ENCODE peak calls at places on chromosomes 6 and 20, in four cellular contexts. M is IMR-90, Q is ovary, G is prostate gland. U is an unnamed sample.

GRCh38 chr6:42963855-42964605 is 3.5 kb downstream of the GNMT start:
- DNase-seq in M (peak), Q (no peak), G (no peak), U (peak)

GRCh38 chr6:925656-926213 is 232.8 kb upstream of the EXOC2 start:
- DNase-seq in M (no peak), Q (no peak), G (no peak), U (no peak)

GRCh38 chr20:10228330-10228729 is 9.7 kb downstream of the SNAP25 start:
- DNase-seq in M (no peak), Q (no peak), G (no peak), U (no peak)

GRCh38 chr20:60589624-60590023 is 631.4 kb downstream of the CDH26 start:
- DNase-seq in M (peak), Q (no peak), G (no peak), U (no peak)

GRCh38 chr6:45595010-45595851 is 217.5 kb upstream of the SUPT3H start:
- DNase-seq in M (no peak), Q (no peak), G (no peak), U (no peak)

GRCh38 chr6:167275001-167275400 is 16.1 kb upstream of the UNC93A start:
- DNase-seq in M (no peak), Q (no peak), G (peak), U (no peak)

GRCh38 chr6:67467341-67467740 is 1167.7 kb upstream of the ADGRB3 start:
- DNase-seq in M (no peak), Q (no peak), G (no peak), U (no peak)

GRCh38 chr6:70119218-70119835 is 183.6 kb downstream of the COL9A1 start:
- DNase-seq in M (no peak), Q (no peak), G (no peak), U (no peak)

GRCh38 chr6:47603995-47604394 is 94.4 kb upstream of the ADGRF4 start:
- DNase-seq in M (no peak), Q (no peak), G (peak), U (no peak)

GRCh38 chr6:25617997-25618396 is 34.0 kb upstream of the SCGN start:
- DNase-seq in M (no peak), Q (no peak), G (no peak), U (no peak)

GRCh38 chr20:25252686-25253421 is 5.0 kb downstream of the PYGB start:
- DNase-seq in M (no peak), Q (no peak), G (no peak), U (no peak)

GRCh38 chr6:25804804-25805203 is 27.0 kb downstream of the SLC17A1 start:
- DNase-seq in M (no peak), Q (no peak), G (no peak), U (no peak)

GRCh38 chr20:9831032-9831431 is 7.8 kb downstream of the PAK5 start:
- DNase-seq in M (no peak), Q (no peak), G (no peak), U (no peak)

GRCh38 chr20:19310541-19310940 is 98.1 kb downstream of the SLC24A3 start:
- DNase-seq in M (no peak), Q (no peak), G (no peak), U (no peak)

GRCh38 chr6:136607932-136608772 is 57.9 kb upstream of the MAP7 start:
- DNase-seq in M (peak), Q (peak), G (peak), U (peak)

GRCh38 chr6:42727084-42727601 is 4.7 kb upstream of the PRPH2 start:
- DNase-seq in M (peak), Q (peak), G (no peak), U (peak)

GRCh38 chr6:50708664-50709365 is 4.5 kb upstream of the TFAP2D start:
- DNase-seq in M (no peak), Q (no peak), G (no peak), U (no peak)

GRCh38 chr20:33125983-33126382 is 42.0 kb upstream of the BPIFA2 start:
- DNase-seq in M (no peak), Q (no peak), G (no peak), U (no peak)

GRCh38 chr6:165834613-165835259 is 171.7 kb upstream of the PDE10A start:
- DNase-seq in M (peak), Q (peak), G (peak), U (no peak)

GRCh38 chr6:170266061-170266825 is 24.6 kb downstream of the DLL1 start:
- DNase-seq in M (no peak), Q (no peak), G (no peak), U (peak)

GRCh38 chr6:170267688-170268087 is 23.2 kb downstream of the DLL1 start:
- DNase-seq in M (no peak), Q (no peak), G (no peak), U (no peak)

GRCh38 chr6:170263410-170263809 is 27.5 kb downstream of the DLL1 start:
- DNase-seq in M (no peak), Q (no peak), G (no peak), U (no peak)

GRCh38 chr6:170264086-170264485 is 26.8 kb downstream of the DLL1 start:
- DNase-seq in M (no peak), Q (no peak), G (no peak), U (no peak)

DNA sequence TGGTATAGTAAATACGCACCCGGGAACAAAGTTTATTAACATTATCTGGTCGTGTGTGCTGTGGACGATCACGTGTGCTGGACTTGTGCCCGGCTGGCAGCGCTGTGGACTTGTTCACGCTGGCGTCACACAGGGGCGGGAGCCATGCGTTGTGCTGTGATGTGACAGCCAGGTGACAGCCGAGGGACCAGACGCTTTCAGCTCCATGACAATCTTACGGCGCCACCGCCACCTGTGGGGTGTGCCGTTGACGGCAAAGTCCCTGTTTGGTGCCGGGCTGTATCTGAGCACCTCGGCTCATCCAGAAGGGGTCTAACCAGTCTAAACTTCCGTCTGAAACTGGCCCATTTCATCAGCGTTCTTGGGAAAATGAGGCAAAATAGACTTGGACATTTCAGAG is 25.2 kb downstream of the DLL1 start:
- DNase-seq in M (no peak), Q (no peak), G (peak), U (peak)
- TF ChIP-seq POLR2A in M (no peak), Q (no peak), G (no peak), U (no peak)

GRCh38 chr20:45902199-45902701 is 9.7 kb downstream of the PLTP start:
- DNase-seq in M (no peak), Q (no peak), G (no peak), U (no peak)
- TF ChIP-seq POLR2A in M (no peak), Q (no peak), G (no peak), U (no peak)

GRCh38 chr20:34215711-34216381 is 25.4 kb upstream of the ASIP start:
- DNase-seq in M (peak), Q (peak), G (peak), U (peak)
- TF ChIP-seq POLR2A in M (no peak), Q (no peak), G (peak), U (no peak)

DNA sequence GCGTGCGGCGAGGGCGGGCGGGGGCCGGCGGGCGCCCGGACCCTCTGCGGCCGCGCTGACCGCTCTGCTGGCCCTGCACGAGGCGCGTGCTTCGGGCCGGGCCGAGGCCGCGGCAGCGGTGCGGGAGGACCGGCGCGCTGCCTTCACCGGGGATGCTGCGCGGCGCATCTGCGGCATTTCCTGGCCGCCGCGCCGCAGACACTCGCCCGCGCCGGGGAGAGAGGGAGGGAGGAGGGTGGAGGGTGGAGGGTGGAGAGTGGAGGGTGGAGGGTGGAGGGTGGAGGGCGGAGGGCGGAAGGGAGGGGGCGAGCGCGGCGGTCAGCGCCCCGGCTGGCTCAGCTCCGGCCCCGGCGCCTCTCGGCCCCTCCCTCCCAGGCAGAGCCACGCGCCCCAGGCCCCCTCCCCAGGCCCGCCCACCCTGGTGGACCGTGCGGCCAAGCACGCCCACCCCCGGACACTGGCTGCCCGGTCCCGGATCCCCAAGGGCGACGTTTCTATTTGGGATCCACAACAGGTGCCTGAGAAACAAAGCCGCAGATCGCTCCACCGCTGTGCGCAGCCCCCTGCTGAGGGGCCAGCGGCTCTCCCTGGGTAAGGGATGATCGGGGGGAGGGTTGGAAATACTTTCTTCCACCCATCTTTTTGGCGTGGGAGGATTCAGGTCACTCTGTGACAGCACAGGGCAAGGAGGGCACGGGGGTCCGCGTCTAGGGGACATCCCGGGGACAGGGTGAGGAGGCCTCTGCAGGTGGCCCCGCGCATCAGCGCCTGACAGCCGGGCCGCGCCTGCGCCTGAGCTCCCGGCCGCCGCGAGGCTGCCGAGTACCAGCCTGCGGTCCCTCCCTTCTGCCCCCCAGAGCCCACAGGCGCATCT is 111.2 kb upstream of the BEND6 start:
- DNase-seq in M (peak), Q (peak), G (peak), U (peak)
- TF ChIP-seq POLR2A in M (no peak), Q (peak), G (peak), U (no peak)

DNA sequence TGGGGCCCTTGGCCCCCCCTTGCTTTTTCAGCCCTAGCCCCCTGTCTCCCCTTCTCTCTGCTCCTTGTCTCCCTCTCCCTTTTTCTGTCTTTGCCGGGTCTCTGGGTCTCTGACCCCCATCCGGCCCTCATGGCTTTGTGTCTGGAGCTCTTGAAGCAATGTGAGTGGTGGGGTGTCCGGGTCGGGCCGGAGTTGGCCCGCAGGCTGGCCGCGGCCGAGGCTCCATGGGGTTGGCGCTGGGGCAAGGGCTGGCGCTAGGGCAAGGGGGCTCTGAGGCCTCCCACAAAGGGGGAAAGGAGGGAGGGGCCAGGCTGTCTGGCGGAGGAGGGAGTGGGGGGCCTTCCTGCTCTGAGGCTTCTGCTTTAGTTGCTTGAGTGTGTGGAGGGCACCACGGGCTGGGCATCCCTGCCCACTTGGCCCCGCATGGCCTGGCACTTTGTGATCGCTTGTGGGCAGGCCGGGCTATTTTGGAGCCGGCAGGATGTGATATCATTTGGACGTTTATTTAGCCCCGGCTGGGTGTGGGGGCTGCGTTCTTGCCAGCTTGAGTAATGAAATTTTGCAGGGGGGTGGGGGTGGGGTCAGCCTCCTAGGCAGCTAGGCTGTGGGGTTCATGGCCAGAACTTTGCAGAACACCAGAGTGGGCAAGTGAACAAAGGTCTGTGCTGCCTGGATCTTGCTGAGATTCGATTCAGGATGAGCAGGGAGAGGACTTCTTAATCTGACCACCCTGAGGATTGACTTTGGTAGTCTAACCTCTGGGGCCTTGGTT is 78.7 kb upstream of the MYL9 start:
- DNase-seq in M (peak), Q (peak), G (peak), U (peak)
- TF ChIP-seq POLR2A in M (peak), Q (peak), G (no peak), U (no peak)

GRCh38 chr6:30690403-30691207 is at the start of gene NRM:
- DNase-seq in M (peak), Q (peak), G (peak), U (peak)
- TF ChIP-seq POLR2A in M (peak), Q (no peak), G (peak), U (no peak)

DNA sequence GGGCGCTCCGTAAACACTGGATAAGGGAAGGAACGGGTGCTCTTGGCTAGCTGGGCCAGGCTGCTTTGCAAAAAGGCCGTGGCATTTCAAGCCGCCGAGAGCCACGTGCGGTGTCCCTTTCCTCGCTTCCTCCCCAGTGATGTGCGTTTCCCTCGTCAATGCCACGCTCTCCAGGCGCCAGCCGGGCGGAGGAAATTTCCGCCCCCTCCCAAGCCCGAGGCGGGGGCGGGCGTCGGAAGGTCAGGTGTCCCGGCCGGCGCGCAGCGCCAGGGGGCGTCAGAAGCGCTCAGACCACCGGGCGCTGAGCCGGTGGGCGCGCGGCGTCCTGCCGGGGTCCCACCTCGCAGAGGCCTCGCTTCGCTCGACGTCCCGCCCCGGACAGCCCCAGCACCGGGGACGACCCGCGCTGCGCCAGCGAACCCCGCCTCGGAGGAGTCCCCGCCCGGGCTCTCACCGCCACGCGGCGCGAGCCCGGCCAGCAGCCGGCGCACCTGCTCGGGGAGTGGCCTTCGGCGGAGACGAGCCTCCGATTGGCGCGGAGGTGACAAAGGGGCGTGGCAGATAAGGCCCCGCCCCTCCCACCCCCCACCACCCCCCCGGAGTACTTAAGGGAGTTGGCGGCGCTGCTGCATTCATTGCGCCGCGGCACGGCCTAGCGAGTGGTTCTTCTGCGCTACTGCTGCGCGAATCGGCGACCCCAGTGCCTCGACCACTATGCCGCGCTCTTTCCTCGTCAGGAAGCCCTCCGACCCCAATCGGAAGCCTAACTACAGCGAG is at the start of gene SNAI1:
- DNase-seq in M (peak), Q (peak), G (peak), U (peak)
- TF ChIP-seq POLR2A in M (peak), Q (peak), G (peak), U (peak)

GRCh38 chr20:49715466-49715865 is 1.8 kb upstream of the B4GALT5 start:
- DNase-seq in M (no peak), Q (no peak), G (no peak), U (no peak)

GRCh38 chr20:49713779-49714712 is at the start of gene B4GALT5:
- DNase-seq in M (peak), Q (peak), G (peak), U (peak)

GRCh38 chr20:49712118-49712517 is 1.6 kb downstream of the B4GALT5 start:
- DNase-seq in M (no peak), Q (no peak), G (no peak), U (no peak)

GRCh38 chr20:49712918-49713778 is 530 bp downstream of the B4GALT5 start:
- DNase-seq in M (peak), Q (peak), G (peak), U (peak)

DNA sequence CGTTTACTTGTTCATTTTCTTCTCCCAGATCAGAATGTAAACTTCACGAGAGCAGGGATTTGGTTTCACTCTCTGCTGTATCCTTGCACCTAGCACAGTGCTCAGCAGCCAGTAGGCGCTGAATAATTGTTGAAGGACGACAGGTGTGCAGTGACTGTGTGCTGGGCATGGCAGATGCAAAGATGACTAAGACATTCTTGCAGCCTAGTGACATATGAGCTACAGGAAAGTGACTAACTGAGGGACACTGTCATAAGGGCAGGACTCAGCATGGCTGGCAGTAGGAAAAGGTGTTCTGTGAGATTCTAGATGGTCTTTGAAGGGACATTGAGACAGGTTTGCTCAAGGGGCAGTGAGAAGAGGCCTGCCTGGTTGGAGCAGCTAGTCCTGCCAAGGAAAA is 4.0 kb upstream of the B4GALT5 start:
- DNase-seq in M (peak), Q (no peak), G (no peak), U (no peak)
- TF ChIP-seq POLR2A in M (no peak), Q (no peak), G (no peak), U (no peak)

GRCh38 chr6:35907750-35908149 is 13.1 kb downstream of the SRPK1 start:
- DNase-seq in M (no peak), Q (no peak), G (no peak), U (no peak)
- TF ChIP-seq POLR2A in M (no peak), Q (no peak), G (no peak), U (no peak)